ENCODE peak calls at places on chromosomes 16 and 17, in six cellular contexts. One of them, this sample, is unnamed.

GRCh38 chr17:60439501-60439900 is 17.2 kb downstream of the CHCT1 start:
- DNase-seq in right lobe of liver: no peak
- DNase-seq in stomach: no peak
- DNase-seq in GM23248: peak; percentile 61
- DNase-seq in tibial artery: no peak
- DNase-seq in prostate gland: no peak
- DNase-seq in this sample: peak; percentile 65

GRCh38 chr16:3514621-3515020 is 13.8 kb downstream of the CLUAP1 start:
- DNase-seq in right lobe of liver: no peak
- DNase-seq in stomach: no peak
- DNase-seq in GM23248: peak; percentile 44
- DNase-seq in tibial artery: no peak
- DNase-seq in prostate gland: no peak
- DNase-seq in this sample: no peak

GRCh38 chr16:10608687-10609409 is 28.4 kb upstream of the EMP2 start:
- DNase-seq in right lobe of liver: no peak
- DNase-seq in stomach: no peak
- DNase-seq in GM23248: peak; percentile 73
- DNase-seq in tibial artery: no peak
- DNase-seq in prostate gland: no peak
- DNase-seq in this sample: no peak

GRCh38 chr16:86363057-86363490 is 147.3 kb upstream of the FOXF1 start:
- DNase-seq in right lobe of liver: no peak
- DNase-seq in stomach: no peak
- DNase-seq in GM23248: peak; percentile 92
- DNase-seq in tibial artery: no peak
- DNase-seq in prostate gland: peak; percentile 77
- DNase-seq in this sample: peak; percentile 69

GRCh38 chr16:17106243-17106791 is 364.4 kb downstream of the XYLT1 start:
- DNase-seq in right lobe of liver: no peak
- DNase-seq in stomach: no peak
- DNase-seq in GM23248: no peak
- DNase-seq in tibial artery: no peak
- DNase-seq in prostate gland: no peak
- DNase-seq in this sample: no peak

GRCh38 chr17:77666480-77666879 is 292.0 kb upstream of the TNRC6C start:
- DNase-seq in right lobe of liver: no peak
- DNase-seq in stomach: no peak
- DNase-seq in GM23248: no peak
- DNase-seq in tibial artery: no peak
- DNase-seq in prostate gland: no peak
- DNase-seq in this sample: no peak

GRCh38 chr16:24075929-24076716 is 180.0 kb upstream of the CACNG3 start:
- DNase-seq in right lobe of liver: no peak
- DNase-seq in stomach: no peak
- DNase-seq in GM23248: peak; percentile 2
- DNase-seq in tibial artery: no peak
- DNase-seq in prostate gland: no peak
- DNase-seq in this sample: peak; percentile 59

GRCh38 chr16:58366247-58367031 is 25.8 kb upstream of the GINS3 start:
- DNase-seq in right lobe of liver: no peak
- DNase-seq in stomach: no peak
- DNase-seq in GM23248: peak; percentile 60
- DNase-seq in tibial artery: no peak
- DNase-seq in prostate gland: no peak
- DNase-seq in this sample: no peak

GRCh38 chr16:53091508-53092211 is 36.9 kb downstream of the CHD9 start:
- DNase-seq in right lobe of liver: no peak
- DNase-seq in stomach: peak; percentile 27
- DNase-seq in GM23248: peak; percentile 95
- DNase-seq in tibial artery: peak; percentile 74
- DNase-seq in prostate gland: no peak
- DNase-seq in this sample: no peak

GRCh38 chr16:78297066-78297666 is 197.7 kb downstream of the WWOX start:
- DNase-seq in right lobe of liver: peak; percentile 49
- DNase-seq in stomach: no peak
- DNase-seq in GM23248: no peak
- DNase-seq in tibial artery: no peak
- DNase-seq in prostate gland: no peak
- DNase-seq in this sample: no peak

GRCh38 chr17:74529243-74529642 is 2.0 kb downstream of the CD300LB start:
- DNase-seq in right lobe of liver: peak; percentile 41
- DNase-seq in stomach: peak; percentile 19
- DNase-seq in GM23248: no peak
- DNase-seq in tibial artery: peak; percentile 19
- DNase-seq in prostate gland: no peak
- DNase-seq in this sample: no peak

GRCh38 chr17:80980397-80981061 is 11.1 kb upstream of the CHMP6 start:
- DNase-seq in right lobe of liver: no peak
- DNase-seq in stomach: no peak
- DNase-seq in GM23248: peak; percentile 67
- DNase-seq in tibial artery: no peak
- DNase-seq in prostate gland: no peak
- DNase-seq in this sample: no peak

GRCh38 chr17:64061157-64061898 is 40.9 kb upstream of the ICAM2 start:
- DNase-seq in right lobe of liver: no peak
- DNase-seq in stomach: no peak
- DNase-seq in GM23248: peak; percentile 41
- DNase-seq in tibial artery: no peak
- DNase-seq in prostate gland: no peak
- DNase-seq in this sample: no peak

GRCh38 chr16:87310610-87311009 is 6.6 kb downstream of the C16orf95 start:
- DNase-seq in right lobe of liver: no peak
- DNase-seq in stomach: no peak
- DNase-seq in GM23248: no peak
- DNase-seq in tibial artery: no peak
- DNase-seq in prostate gland: no peak
- DNase-seq in this sample: no peak

GRCh38 chr16:15946257-15947044 is 3.0 kb upstream of the ABCC1 start:
- DNase-seq in right lobe of liver: no peak
- DNase-seq in stomach: no peak
- DNase-seq in GM23248: peak; percentile 89
- DNase-seq in tibial artery: no peak
- DNase-seq in prostate gland: peak; percentile 58
- DNase-seq in this sample: peak; percentile 77

GRCh38 chr17:19002805-19003542 is 1.6 kb downstream of the FAM83G start:
- DNase-seq in right lobe of liver: no peak
- DNase-seq in stomach: no peak
- DNase-seq in GM23248: peak; percentile 62
- DNase-seq in tibial artery: no peak
- DNase-seq in prostate gland: no peak
- DNase-seq in this sample: no peak

GRCh38 chr16:2500634-2500936 is 13.2 kb upstream of the ATP6V0C start:
- DNase-seq in right lobe of liver: no peak
- DNase-seq in stomach: no peak
- DNase-seq in GM23248: no peak
- DNase-seq in tibial artery: no peak
- DNase-seq in prostate gland: no peak
- DNase-seq in this sample: no peak

GRCh38 chr17:65278050-65278819 is 141.1 kb downstream of the RGS9 start:
- DNase-seq in right lobe of liver: no peak
- DNase-seq in stomach: peak; percentile 63
- DNase-seq in GM23248: peak; percentile 86
- DNase-seq in tibial artery: no peak
- DNase-seq in prostate gland: peak; percentile 44
- DNase-seq in this sample: peak; percentile 76

GRCh38 chr17:53719229-53719628 is 103.5 kb upstream of the KIF2B start:
- DNase-seq in right lobe of liver: no peak
- DNase-seq in stomach: no peak
- DNase-seq in GM23248: no peak
- DNase-seq in tibial artery: no peak
- DNase-seq in prostate gland: no peak
- DNase-seq in this sample: no peak

GRCh38 chr17:72575542-72576233 is 454.9 kb downstream of the SOX9 start:
- DNase-seq in right lobe of liver: no peak
- DNase-seq in stomach: no peak
- DNase-seq in GM23248: peak; percentile 31
- DNase-seq in tibial artery: no peak
- DNase-seq in prostate gland: no peak
- DNase-seq in this sample: no peak

GRCh38 chr17:436571-436970 is 84.0 kb upstream of the RPH3AL start:
- DNase-seq in right lobe of liver: no peak
- DNase-seq in stomach: no peak
- DNase-seq in GM23248: no peak
- DNase-seq in tibial artery: no peak
- DNase-seq in prostate gland: no peak
- DNase-seq in this sample: no peak

GRCh38 chr17:17696871-17697633 is 15.8 kb downstream of the RAI1 start:
- DNase-seq in right lobe of liver: peak; percentile 88
- DNase-seq in stomach: peak; percentile 54
- DNase-seq in GM23248: no peak
- DNase-seq in tibial artery: no peak
- DNase-seq in prostate gland: peak; percentile 74
- DNase-seq in this sample: no peak

GRCh38 chr17:58269557-58270291 is 11.0 kb downstream of the MPO start:
- DNase-seq in right lobe of liver: no peak
- DNase-seq in stomach: no peak
- DNase-seq in GM23248: no peak
- DNase-seq in tibial artery: no peak
- DNase-seq in prostate gland: no peak
- DNase-seq in this sample: no peak

GRCh38 chr17:32274643-32275042 is 9.0 kb downstream of the RHBDL3 start:
- DNase-seq in right lobe of liver: no peak
- DNase-seq in stomach: no peak
- DNase-seq in GM23248: no peak
- DNase-seq in tibial artery: no peak
- DNase-seq in prostate gland: no peak
- DNase-seq in this sample: no peak

GRCh38 chr16:73171901-73172619 is 124.1 kb upstream of the ZFHX3 start:
- DNase-seq in right lobe of liver: no peak
- DNase-seq in stomach: no peak
- DNase-seq in GM23248: no peak
- DNase-seq in tibial artery: no peak
- DNase-seq in prostate gland: no peak
- DNase-seq in this sample: no peak

GRCh38 chr16:73172621-73173312 is 124.8 kb upstream of the ZFHX3 start:
- DNase-seq in right lobe of liver: peak; percentile 76
- DNase-seq in stomach: peak; percentile 93
- DNase-seq in GM23248: peak; percentile 83
- DNase-seq in tibial artery: peak; percentile 87
- DNase-seq in prostate gland: peak; percentile 87
- DNase-seq in this sample: peak; percentile 72

GRCh38 chr16:73171380-73171779 is 123.5 kb upstream of the ZFHX3 start:
- DNase-seq in right lobe of liver: no peak
- DNase-seq in stomach: no peak
- DNase-seq in GM23248: no peak
- DNase-seq in tibial artery: no peak
- DNase-seq in prostate gland: no peak
- DNase-seq in this sample: peak; percentile 63

GRCh38 chr16:73170587-73170986 is 122.7 kb upstream of the ZFHX3 start:
- DNase-seq in right lobe of liver: no peak
- DNase-seq in stomach: no peak
- DNase-seq in GM23248: no peak
- DNase-seq in tibial artery: no peak
- DNase-seq in prostate gland: no peak
- DNase-seq in this sample: no peak

GRCh38 chr16:73173396-73173795 is 125.5 kb upstream of the ZFHX3 start:
- DNase-seq in right lobe of liver: no peak
- DNase-seq in stomach: no peak
- DNase-seq in GM23248: peak; percentile 37
- DNase-seq in tibial artery: no peak
- DNase-seq in prostate gland: no peak
- DNase-seq in this sample: no peak
- H3K4me3 ChIP-seq in right lobe of liver: no peak overlapping the region
- H3K4me3 ChIP-seq in stomach: no peak overlapping the region
- H3K4me3 ChIP-seq in GM23248: peak overlapping the region; percentile 29
- H3K4me3 ChIP-seq in tibial artery: peak overlapping the region; percentile 12
- H3K4me3 ChIP-seq in prostate gland: no peak overlapping the region
- H3K4me3 ChIP-seq in this sample: no peak overlapping the region

DNA sequence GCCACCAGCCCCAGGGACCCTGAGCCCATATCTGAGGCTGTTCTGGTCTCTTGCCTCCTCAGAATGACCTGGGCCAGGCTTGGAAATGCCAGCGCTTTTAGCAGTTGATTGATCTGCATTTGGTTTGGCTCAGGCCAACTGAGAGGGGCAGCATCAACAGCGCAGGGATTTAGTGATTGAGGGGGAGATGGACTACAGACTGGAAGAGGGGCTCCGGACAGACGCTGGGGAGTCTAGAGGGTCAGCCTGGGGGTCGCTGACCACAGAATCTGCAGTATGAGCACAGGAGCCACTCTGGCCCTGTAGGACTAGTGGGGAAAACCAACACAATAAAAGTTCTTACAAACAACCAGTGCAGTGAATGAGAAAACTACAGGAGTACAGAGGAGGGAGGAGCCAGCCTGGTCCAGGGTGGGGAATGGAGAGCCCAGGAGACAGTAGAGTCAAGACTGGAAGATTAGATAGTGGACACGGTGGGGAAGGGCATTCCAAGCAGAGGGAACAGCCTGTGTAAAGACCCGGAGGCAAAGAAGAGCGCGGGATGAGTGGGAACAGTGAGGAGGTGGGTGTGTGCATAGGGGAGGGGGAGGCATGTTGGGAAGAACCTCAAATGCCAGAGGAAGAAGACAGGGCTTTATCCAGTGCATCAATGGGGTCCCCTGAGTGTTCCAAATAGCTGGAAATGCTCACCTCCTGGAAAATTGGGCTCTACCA is 128.9 kb downstream of the MRM1 start:
- DNase-seq in right lobe of liver: no peak
- DNase-seq in stomach: no peak
- DNase-seq in GM23248: no peak
- DNase-seq in tibial artery: no peak
- DNase-seq in prostate gland: no peak
- DNase-seq in this sample: no peak
- H3K4me1 ChIP-seq in right lobe of liver: no peaks in the 10 kb centered on the region
- H3K4me1 ChIP-seq in stomach: no peaks in the 10 kb centered on the region
- H3K4me1 ChIP-seq in GM23248: no peaks in the 10 kb centered on the region
- H3K4me1 ChIP-seq in tibial artery: peaks cover 8% of the 10 kb centered on the region
- H3K4me1 ChIP-seq in prostate gland: no peaks in the 10 kb centered on the region
- H3K4me1 ChIP-seq in this sample: peaks cover 50% of the 10 kb centered on the region

GRCh38 chr17:69967910-69968411 is 107.1 kb upstream of the KCNJ16 start:
- DNase-seq in right lobe of liver: no peak
- DNase-seq in stomach: no peak
- DNase-seq in GM23248: peak; percentile 91
- DNase-seq in tibial artery: no peak
- DNase-seq in prostate gland: no peak
- DNase-seq in this sample: no peak
- H3K9me3 ChIP-seq in right lobe of liver: no peaks in the 10 kb centered on the region
- H3K9me3 ChIP-seq in stomach: peaks cover 15% of the 10 kb centered on the region
- H3K9me3 ChIP-seq in GM23248: no peaks in the 10 kb centered on the region
- H3K9me3 ChIP-seq in tibial artery: no peaks in the 10 kb centered on the region
- H3K9me3 ChIP-seq in prostate gland: no peaks in the 10 kb centered on the region
- H3K9me3 ChIP-seq in this sample: no peaks in the 10 kb centered on the region

GRCh38 chr16:65289022-65289421 is 167.2 kb upstream of the CDH11 start:
- DNase-seq in right lobe of liver: no peak
- DNase-seq in stomach: no peak
- DNase-seq in GM23248: no peak
- DNase-seq in tibial artery: no peak
- DNase-seq in prostate gland: no peak
- DNase-seq in this sample: no peak

GRCh38 chr16:65283238-65283651 is 161.4 kb upstream of the CDH11 start:
- DNase-seq in right lobe of liver: no peak
- DNase-seq in stomach: no peak
- DNase-seq in GM23248: no peak
- DNase-seq in tibial artery: no peak
- DNase-seq in prostate gland: no peak
- DNase-seq in this sample: no peak

GRCh38 chr16:65284583-65284982 is 162.7 kb upstream of the CDH11 start:
- DNase-seq in right lobe of liver: no peak
- DNase-seq in stomach: no peak
- DNase-seq in GM23248: no peak
- DNase-seq in tibial artery: no peak
- DNase-seq in prostate gland: no peak
- DNase-seq in this sample: no peak

GRCh38 chr16:65287307-65287706 is 165.4 kb upstream of the CDH11 start:
- DNase-seq in right lobe of liver: no peak
- DNase-seq in stomach: no peak
- DNase-seq in GM23248: no peak
- DNase-seq in tibial artery: no peak
- DNase-seq in prostate gland: no peak
- DNase-seq in this sample: no peak

GRCh38 chr16:65285128-65286120 is 163.6 kb upstream of the CDH11 start:
- DNase-seq in right lobe of liver: no peak
- DNase-seq in stomach: no peak
- DNase-seq in GM23248: no peak
- DNase-seq in tibial artery: no peak
- DNase-seq in prostate gland: no peak
- DNase-seq in this sample: no peak
- H3K4me3 ChIP-seq in right lobe of liver: no peak overlapping the region
- H3K4me3 ChIP-seq in stomach: no peak overlapping the region
- H3K4me3 ChIP-seq in GM23248: no peak overlapping the region
- H3K4me3 ChIP-seq in tibial artery: no peak overlapping the region
- H3K4me3 ChIP-seq in prostate gland: no peak overlapping the region
- H3K4me3 ChIP-seq in this sample: no peak overlapping the region

This sample was measured in HAP-1.